ENCODE peak calls at places on chromosomes 4 and X, in eight cellular contexts. W, F, Q, K, P, L, A and G are unnamed samples.

GRCh38 chrX:24241822-24242648 is 71.8 kb downstream of the SUPT20HL2 start:
- DNase-seq in W (peak), F (no peak), Q (peak), K (no peak), P (peak), L (peak), A (no peak), G (no peak)

GRCh38 chr4:183969596-183969995 is 64.5 kb downstream of the STOX2 start:
- DNase-seq in W (no peak), F (no peak), Q (no peak), K (no peak), P (no peak), L (no peak), A (no peak), G (no peak)

GRCh38 chrX:135345328-135345645 is 36.0 kb downstream of the ETDC start:
- DNase-seq in W (no peak), F (no peak), Q (no peak), K (no peak), P (no peak), L (peak), A (no peak), G (peak)

GRCh38 chr4:113540859-113541258 is 220.7 kb downstream of the CAMK2D start:
- DNase-seq in W (no peak), F (no peak), Q (no peak), K (peak), P (no peak), L (peak), A (no peak), G (no peak)

GRCh38 chr4:140300271-140300970 is 73.0 kb upstream of the SCOC start:
- DNase-seq in W (no peak), F (peak), Q (no peak), K (peak), P (no peak), L (peak), A (no peak), G (no peak)

GRCh38 chrX:23344904-23345271 is 10.2 kb downstream of the PTCHD1 start:
- DNase-seq in W (no peak), F (no peak), Q (no peak), K (no peak), P (no peak), L (no peak), A (no peak), G (no peak)

GRCh38 chrX:107700802-107701201 is 72.5 kb downstream of the PRPS1 start:
- DNase-seq in W (no peak), F (no peak), Q (no peak), K (no peak), P (no peak), L (no peak), A (no peak), G (no peak)

GRCh38 chrX:41922125-41922521 is 1.2 kb downstream of the CASK start:
- DNase-seq in W (no peak), F (no peak), Q (no peak), K (no peak), P (no peak), L (peak), A (no peak), G (no peak)

GRCh38 chr4:90958256-90958895 is 831.2 kb downstream of the CCSER1 start:
- DNase-seq in W (peak), F (no peak), Q (no peak), K (peak), P (no peak), L (no peak), A (no peak), G (peak)

GRCh38 chr4:15077969-15078368 is 75.7 kb downstream of the CPEB2 start:
- DNase-seq in W (no peak), F (no peak), Q (no peak), K (no peak), P (peak), L (no peak), A (no peak), G (no peak)

GRCh38 chr4:108901271-108901670 is 138.4 kb upstream of the ETNPPL start:
- DNase-seq in W (no peak), F (no peak), Q (no peak), K (no peak), P (no peak), L (no peak), A (no peak), G (no peak)

GRCh38 chrX:64093761-64094160 is 111.7 kb downstream of the AMER1 start:
- DNase-seq in W (peak), F (no peak), Q (no peak), K (no peak), P (no peak), L (peak), A (no peak), G (peak)

GRCh38 chr4:3269105-3269927 is 20.4 kb downstream of the MSANTD1 start:
- DNase-seq in W (no peak), F (peak), Q (no peak), K (no peak), P (no peak), L (no peak), A (no peak), G (no peak)

GRCh38 chr4:121650741-121651140 is 46.0 kb downstream of the ANXA5 start:
- DNase-seq in W (no peak), F (no peak), Q (no peak), K (no peak), P (no peak), L (no peak), A (no peak), G (no peak)

GRCh38 chrX:139170526-139171173 is 359.9 kb upstream of the F9 start:
- DNase-seq in W (no peak), F (no peak), Q (no peak), K (no peak), P (no peak), L (no peak), A (no peak), G (no peak)

GRCh38 chrX:31547816-31548215 is 476.0 kb upstream of the FTHL17 start:
- DNase-seq in W (no peak), F (no peak), Q (no peak), K (no peak), P (no peak), L (no peak), A (no peak), G (no peak)

GRCh38 chr4:23232987-23233386 is 540.2 kb downstream of the GBA3 start:
- DNase-seq in W (no peak), F (no peak), Q (no peak), K (no peak), P (no peak), L (no peak), A (no peak), G (no peak)

GRCh38 chr4:71389149-71389840 is 50.5 kb downstream of the SLC4A4 start:
- DNase-seq in W (no peak), F (no peak), Q (no peak), K (no peak), P (no peak), L (no peak), A (no peak), G (no peak)

GRCh38 chr4:163895369-163896005 is 401.0 kb downstream of the TMA16 start:
- DNase-seq in W (no peak), F (no peak), Q (no peak), K (no peak), P (no peak), L (no peak), A (no peak), G (no peak)

GRCh38 chrX:67524950-67525691 is 18.7 kb upstream of the AR start:
- DNase-seq in W (no peak), F (no peak), Q (no peak), K (no peak), P (no peak), L (no peak), A (no peak), G (no peak)

GRCh38 chrX:68571292-68572256 is 72.7 kb downstream of the YIPF6 start:
- DNase-seq in W (no peak), F (no peak), Q (peak), K (peak), P (no peak), L (no peak), A (peak), G (no peak)

GRCh38 chr4:5888222-5888701 is 4.6 kb downstream of the CRMP1 start:
- DNase-seq in W (peak), F (peak), Q (no peak), K (no peak), P (no peak), L (no peak), A (no peak), G (no peak)

GRCh38 chr4:5887361-5888221 is 5.3 kb downstream of the CRMP1 start:
- DNase-seq in W (peak), F (peak), Q (no peak), K (no peak), P (no peak), L (no peak), A (no peak), G (no peak)

GRCh38 chr4:5890063-5890727 is 2.7 kb downstream of the CRMP1 start:
- DNase-seq in W (peak), F (peak), Q (no peak), K (no peak), P (no peak), L (no peak), A (no peak), G (no peak)

GRCh38 chr4:5887011-5887360 is 5.9 kb downstream of the CRMP1 start:
- DNase-seq in W (no peak), F (no peak), Q (no peak), K (no peak), P (no peak), L (no peak), A (no peak), G (no peak)

DNA sequence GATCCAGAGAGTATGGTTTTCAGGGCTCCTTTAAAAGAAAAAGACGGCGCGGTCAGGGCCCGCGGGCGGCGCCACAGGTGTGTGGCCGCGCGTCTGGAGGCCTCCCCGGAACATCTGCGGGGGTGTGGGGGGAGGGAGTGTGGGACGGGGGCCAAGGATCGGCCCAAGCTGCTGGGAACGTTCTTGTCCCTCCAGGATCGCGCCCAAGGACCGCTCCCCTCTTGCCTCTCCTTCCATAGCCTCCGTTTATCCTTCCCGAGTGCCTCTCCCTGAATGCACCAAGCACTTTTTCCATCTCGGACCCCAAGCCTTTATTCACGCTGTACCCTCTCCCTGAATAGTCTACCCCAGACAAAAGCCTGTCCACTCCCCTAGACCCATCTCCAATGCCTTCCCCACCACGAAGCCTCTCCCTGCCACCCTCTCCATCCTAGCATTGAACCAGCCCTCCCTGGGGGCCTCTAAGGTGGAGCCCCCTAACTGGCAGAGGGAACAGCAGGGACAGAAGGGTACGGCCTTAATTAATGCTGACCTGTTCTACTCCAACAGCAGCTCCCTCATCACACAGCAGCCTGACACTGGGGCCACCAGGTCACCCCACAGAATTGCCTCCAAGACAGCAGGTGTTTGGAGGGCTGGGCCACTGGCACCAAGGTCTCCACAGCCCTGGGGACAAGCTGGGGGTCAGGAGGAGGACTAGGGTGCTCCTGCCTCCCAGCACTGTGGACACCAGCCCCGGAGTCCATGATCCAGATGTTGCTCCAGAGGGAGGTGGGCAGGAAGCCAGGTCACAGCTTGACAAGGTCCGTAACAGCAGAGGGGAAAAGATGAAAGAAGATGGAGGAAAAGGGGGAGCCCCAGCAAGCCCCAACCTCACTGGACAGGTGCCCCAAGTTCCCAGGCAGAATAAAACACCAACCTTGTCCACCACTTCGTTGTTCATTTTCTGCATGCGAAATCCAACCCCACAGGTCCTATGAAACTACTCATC is 3.9 kb downstream of the CRMP1 start:
- DNase-seq in W (no peak), F (no peak), Q (no peak), K (no peak), P (no peak), L (no peak), A (no peak), G (no peak)
- TF ChIP-seq EZH2 in W (no peak), F (no peak), Q (no peak), K (no peak), P (no peak), L (no peak), A (no peak), G (no peak)

GRCh38 chr4:185382754-185383153 is 13.0 kb downstream of the LRP2BP start:
- DNase-seq in W (no peak), F (no peak), Q (no peak), K (no peak), P (peak), L (no peak), A (no peak), G (no peak)

GRCh38 chr4:185383451-185383850 is 12.3 kb downstream of the LRP2BP start:
- DNase-seq in W (no peak), F (no peak), Q (no peak), K (no peak), P (no peak), L (no peak), A (no peak), G (no peak)

GRCh38 chr4:185381794-185382193 is 13.9 kb downstream of the LRP2BP start:
- DNase-seq in W (no peak), F (no peak), Q (no peak), K (no peak), P (peak), L (no peak), A (no peak), G (peak)

GRCh38 chr4:185384877-185385465 is 10.8 kb downstream of the LRP2BP start:
- DNase-seq in W (peak), F (no peak), Q (peak), K (no peak), P (no peak), L (peak), A (no peak), G (no peak)

GRCh38 chr4:185384061-185384460 is 11.7 kb downstream of the LRP2BP start:
- DNase-seq in W (no peak), F (no peak), Q (no peak), K (no peak), P (no peak), L (no peak), A (no peak), G (no peak)
- H3K4me3 ChIP-seq in W (no peak), F (no peak), Q (no peak), K (no peak), P (no peak), L (no peak), A (no peak), G (no peak)

DNA sequence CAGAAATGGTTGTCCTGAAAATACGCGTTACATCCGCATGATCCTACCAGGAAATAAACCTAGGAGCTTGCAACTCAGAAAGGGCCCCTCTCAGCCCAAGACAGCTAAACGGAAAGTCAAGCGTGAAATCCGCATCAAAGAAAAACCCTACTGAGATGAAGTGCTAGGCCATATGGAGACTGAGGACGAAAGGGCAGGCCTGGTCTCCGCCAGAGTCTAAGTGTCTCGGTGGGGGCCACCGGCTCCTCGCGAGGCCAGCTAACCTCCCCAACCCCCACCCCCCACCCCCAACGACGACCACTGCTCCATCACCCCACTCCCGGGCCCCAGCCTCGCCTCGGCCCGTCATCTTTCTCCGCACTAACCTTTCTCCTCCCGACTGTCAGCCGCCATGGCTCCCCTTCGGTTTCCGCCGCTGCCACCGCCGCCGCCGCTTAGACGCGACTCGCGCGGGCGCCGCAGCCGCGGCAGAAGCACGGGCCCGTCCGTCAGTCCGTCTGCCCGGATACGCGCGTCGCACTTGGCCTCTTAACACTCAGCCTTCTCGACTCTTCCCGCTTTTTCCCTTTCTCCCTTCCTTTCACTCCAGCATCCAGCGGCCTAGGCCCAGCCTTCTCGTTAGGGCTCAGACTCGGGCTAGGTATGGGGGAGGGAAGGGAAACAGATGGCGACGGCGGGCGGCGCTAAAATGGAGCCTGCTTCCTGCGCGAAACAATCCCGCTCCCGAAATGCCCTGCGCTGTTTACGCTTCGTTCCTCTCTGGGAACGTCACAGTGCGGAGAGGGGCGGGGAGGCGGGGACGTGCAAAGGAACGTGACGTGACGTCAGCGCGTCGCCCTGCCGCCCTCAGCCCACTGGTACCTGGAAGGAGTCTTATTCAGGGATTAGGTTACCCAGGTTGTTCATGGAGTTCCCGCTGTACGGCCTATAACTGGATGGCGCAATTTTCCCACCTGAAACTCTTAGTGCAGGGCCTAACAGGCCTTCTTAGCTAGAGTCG is at the start of gene YTHDC1:
- DNase-seq in W (peak), F (peak), Q (peak), K (peak), P (peak), L (peak), A (peak), G (peak)
- TF ChIP-seq POLR2AphosphoS5 in W (peak), F (peak), Q (peak), K (peak), P (peak), L (peak), A (peak), G (peak)

DNA sequence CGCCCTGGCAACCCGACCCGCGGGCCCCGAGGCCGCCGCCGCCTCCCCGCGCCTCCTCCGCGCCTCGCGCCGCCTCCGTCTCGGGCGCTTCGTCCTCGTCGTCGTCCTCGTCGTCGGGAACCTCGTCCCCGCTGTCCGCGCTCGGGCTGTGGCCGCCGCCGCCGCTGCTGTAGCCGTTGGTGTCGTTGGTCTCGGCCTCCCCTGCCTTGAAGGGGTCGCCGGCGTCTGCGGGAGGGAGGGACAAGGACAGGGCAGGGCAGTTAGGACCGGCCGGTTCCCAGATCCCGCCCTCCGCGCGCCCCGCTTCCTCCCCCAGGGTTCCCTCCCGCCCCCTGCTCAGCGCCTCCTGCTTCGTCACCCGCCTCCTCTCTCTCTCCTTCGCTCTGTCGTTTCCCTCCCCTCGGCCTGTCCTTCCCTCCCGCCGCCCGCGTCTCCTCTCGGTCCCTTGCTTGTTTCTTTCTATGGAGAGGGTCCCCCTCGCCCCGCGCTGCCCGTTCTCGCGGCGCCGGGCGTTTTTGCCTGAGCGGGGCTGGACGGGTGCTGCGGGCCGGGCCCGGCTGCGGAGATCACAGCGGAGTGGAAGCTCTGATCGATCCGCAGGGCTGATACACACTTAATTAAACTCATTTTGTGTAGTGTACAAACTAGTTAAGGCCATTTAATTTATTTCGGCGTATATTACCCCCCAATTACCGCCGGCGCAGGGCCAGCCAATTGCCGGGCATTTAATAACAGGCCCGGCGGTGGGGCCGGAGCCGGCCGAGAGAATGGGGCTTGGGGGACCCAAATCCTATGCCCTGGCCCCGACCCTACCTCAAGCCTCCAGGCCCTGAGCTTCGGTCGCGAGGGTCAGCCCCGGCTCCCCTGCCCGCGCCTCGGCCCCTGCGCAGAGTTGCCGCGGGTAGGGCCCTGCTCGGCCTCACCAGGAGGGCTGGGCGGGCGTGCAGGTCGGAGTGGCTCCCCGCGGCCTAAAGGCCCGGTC is 2.4 kb downstream of the NKX1-1 start:
- DNase-seq in W (peak), F (no peak), Q (no peak), K (no peak), P (no peak), L (no peak), A (no peak), G (no peak)
- TF ChIP-seq EZH2 in W (peak), F (no peak), Q (no peak), K (no peak), P (no peak), L (peak), A (no peak), G (peak)

GRCh38 chr4:99815597-99816011 is 1.0 kb upstream of the DAPP1 start:
- DNase-seq in W (peak), F (no peak), Q (no peak), K (peak), P (peak), L (no peak), A (no peak), G (no peak)

GRCh38 chr4:99821918-99822503 is 5.4 kb downstream of the DAPP1 start:
- DNase-seq in W (no peak), F (no peak), Q (no peak), K (no peak), P (no peak), L (no peak), A (peak), G (no peak)

GRCh38 chr4:99817310-99817885 is 771 bp downstream of the DAPP1 start:
- DNase-seq in W (no peak), F (no peak), Q (no peak), K (no peak), P (no peak), L (no peak), A (no peak), G (no peak)

GRCh38 chr4:99816611-99817309 is at the start of gene DAPP1:
- DNase-seq in W (no peak), F (no peak), Q (no peak), K (no peak), P (no peak), L (no peak), A (peak), G (no peak)

DNA sequence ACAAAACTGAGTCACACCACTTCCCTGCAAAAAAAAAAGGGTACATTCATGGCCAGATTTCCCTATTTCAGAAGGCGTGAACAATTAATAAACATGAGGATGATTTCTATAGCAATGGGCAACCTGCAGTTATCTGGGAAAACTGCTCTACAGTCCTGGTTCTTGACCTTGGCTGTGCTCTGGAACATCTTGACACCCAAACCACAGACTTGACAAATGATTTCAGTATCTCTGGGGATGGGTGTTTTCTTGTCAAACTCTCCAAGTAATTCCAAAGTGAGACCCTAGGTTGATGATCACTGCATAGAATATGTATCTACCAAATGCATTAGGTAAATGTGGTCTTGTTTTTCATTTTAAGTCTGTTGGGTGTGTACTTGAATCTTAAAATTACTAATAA is 2.0 kb downstream of the DAPP1 start:
- DNase-seq in W (no peak), F (no peak), Q (no peak), K (no peak), P (no peak), L (no peak), A (no peak), G (no peak)
- H3K4me3 ChIP-seq in W (no peak), F (no peak), Q (no peak), K (no peak), P (no peak), L (no peak), A (peak), G (no peak)